ENCODE peak calls at places on chromosome X, in seven cellular contexts. P is GM20000, F is mesothelial cell of epicardium, T is CD14-positive monocyte, L is pancreas, D is A549, W is AG10803. Z is an unnamed sample.

GRCh38 chrX:152842772-152843338 is 12.0 kb downstream of the NSDHL start:
- DNase-seq in D (no peak), P (no peak), T (no peak), L (no peak), F (no peak), W (no peak), Z (no peak)

GRCh38 chrX:118049713-118050112 is 66.9 kb downstream of the KLHL13 start:
- DNase-seq in F (no peak), L (no peak), W (no peak), P (no peak), D (no peak), T (no peak), Z (no peak)

GRCh38 chrX:9278475-9279270 is 186.2 kb upstream of the TBL1X start:
- DNase-seq in D (no peak), F (no peak), L (no peak), W (peak; percentile 48), P (no peak), T (no peak), Z (no peak)

GRCh38 chrX:1185556-1185955 is 26.9 kb downstream of the CRLF2 start:
- DNase-seq in P (no peak), T (no peak), F (peak; percentile 6), D (no peak), W (no peak), L (no peak), Z (peak; percentile 13)

GRCh38 chrX:30982467-30982866 is 89.4 kb downstream of the FTHL17 start:
- DNase-seq in T (no peak), F (no peak), L (no peak), P (no peak), W (no peak), D (no peak), Z (no peak)

GRCh38 chrX:140439455-140439854 is 65.4 kb downstream of the SOX3 start:
- DNase-seq in D (no peak), W (no peak), L (peak; percentile 56), F (peak; percentile 67), T (no peak), P (no peak), Z (peak; percentile 77)

GRCh38 chrX:12383196-12383595 is 244.9 kb downstream of the FRMPD4 start:
- DNase-seq in T (no peak), W (no peak), L (no peak), D (peak; percentile 4), P (no peak), F (no peak), Z (no peak)

GRCh38 chrX:23857409-23857808 is 50.3 kb downstream of the APOO start:
- DNase-seq in D (no peak), P (no peak), T (no peak), L (no peak), W (no peak), F (no peak), Z (no peak)

GRCh38 chrX:146424422-146424821 is 385.1 kb upstream of the CXorf51B start:
- DNase-seq in L (no peak), D (no peak), W (no peak), F (no peak), T (no peak), P (no peak), Z (no peak)

GRCh38 chrX:108399427-108400165 is 38.6 kb downstream of the COL4A6 start:
- DNase-seq in W (peak; percentile 4), P (no peak), D (no peak), T (no peak), F (no peak), L (no peak), Z (no peak)

DNA sequence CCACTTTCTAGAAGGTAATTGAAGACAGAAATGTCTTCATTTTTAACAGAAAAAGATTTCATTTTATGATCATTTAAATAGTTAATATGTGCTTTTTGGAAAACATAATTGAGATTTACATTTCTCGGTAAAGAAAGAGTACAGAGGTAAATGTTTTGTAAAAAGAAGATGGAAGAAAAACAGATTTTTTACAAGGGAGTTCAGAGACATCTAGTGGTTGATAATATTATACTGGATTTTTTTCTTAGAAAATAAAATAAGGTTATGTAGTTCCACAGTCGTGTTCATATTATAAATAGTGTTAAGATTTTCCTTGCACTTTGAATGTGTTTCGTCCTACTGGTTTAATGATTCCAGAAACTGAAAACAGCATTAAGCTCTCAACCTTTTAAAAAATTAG is 60.6 kb downstream of the SMARCA1 start:
- DNase-seq in F (no peak), W (no peak), L (no peak), T (no peak), D (peak; percentile 5), P (no peak), Z (no peak)
- TF ChIP-seq CTCF in F (peak; percentile 32), W (no peak), L (no peak), T (no peak), D (peak; percentile 35), P (no peak), Z (peak; percentile 70)

DNA sequence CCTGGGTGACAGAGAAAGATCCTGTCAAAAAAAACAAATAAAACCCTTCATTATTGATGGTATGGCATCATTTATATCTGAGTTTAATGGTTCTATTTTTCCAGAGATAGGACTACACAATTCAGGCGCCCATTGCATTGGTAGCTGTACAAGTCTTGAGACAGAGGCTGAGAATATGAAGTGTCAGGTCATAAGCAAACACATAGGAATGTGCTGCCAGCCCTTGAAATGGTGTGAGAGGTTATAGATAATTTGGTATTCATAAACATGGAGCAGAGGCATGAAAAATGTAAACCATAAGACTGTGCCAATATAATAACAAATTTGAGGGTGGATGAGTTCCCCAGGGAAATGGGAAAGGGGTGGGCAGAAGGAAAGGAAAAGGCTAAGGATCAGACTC is 50.7 kb downstream of the MAOA start:
- DNase-seq in W (peak; percentile 3), F (no peak), L (no peak), P (no peak), T (no peak), D (no peak), Z (no peak)
- TF ChIP-seq CTCF in W (no peak), F (no peak), L (no peak), P (no peak), T (no peak), D (no peak), Z (no peak)

DNA sequence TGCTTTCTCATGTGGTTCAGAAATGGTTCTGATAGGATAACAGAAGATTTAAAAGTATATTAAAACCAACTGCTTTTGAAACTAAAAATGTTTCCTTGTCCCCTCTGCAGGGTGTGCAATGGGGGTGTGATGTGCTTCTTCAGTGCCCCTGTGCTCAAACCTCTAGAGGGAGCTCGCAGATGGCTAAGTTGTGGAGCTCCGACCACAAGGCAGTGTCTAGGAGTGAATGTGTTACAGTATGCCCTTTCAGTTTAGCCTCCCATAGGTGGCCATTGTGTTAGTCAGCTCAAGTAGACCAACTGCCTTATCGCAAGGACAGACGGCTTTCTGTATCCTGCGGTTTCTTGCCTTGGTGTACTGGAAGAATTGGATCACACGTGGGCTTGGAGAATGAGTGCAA is 130.5 kb downstream of the TENT5D start:
- DNase-seq in T (no peak), L (no peak), D (no peak), P (no peak), W (no peak), F (no peak), Z (no peak)
- TF ChIP-seq CTCF in T (no peak), L (no peak), D (no peak), P (no peak), W (no peak), F (no peak), Z (no peak)

GRCh38 chrX:131816551-131817136 is 206.5 kb upstream of the STK26 start:
- DNase-seq in D (no peak), F (no peak), L (no peak), T (peak; percentile 85), P (peak; percentile 14), W (peak; percentile 67), Z (no peak)
- TF ChIP-seq CTCF in D (peak; percentile 32), F (no peak), L (peak; percentile 23), T (peak; percentile 70), P (no peak), W (peak; percentile 35), Z (no peak)

GRCh38 chrX:105461013-105461412 is 240.5 kb upstream of the TEX13A start:
- DNase-seq in P (no peak), L (no peak), W (no peak), D (no peak), F (no peak), T (no peak), Z (no peak)
- TF ChIP-seq CTCF in P (no peak), L (no peak), W (no peak), D (no peak), F (no peak), T (no peak), Z (no peak)

GRCh38 chrX:13506574-13506973 is 62.8 kb upstream of the EGFL6 start:
- DNase-seq in T (no peak), P (peak; percentile 35), L (no peak), D (peak; percentile 31), W (peak; percentile 48), F (peak; percentile 41), Z (no peak)
- TF ChIP-seq CTCF in T (peak; percentile 78), P (no peak), L (peak; percentile 56), D (peak; percentile 84), W (peak; percentile 70), F (peak; percentile 77), Z (peak; percentile 88)

GRCh38 chrX:34341258-34341657 is 209.1 kb upstream of the FAM47A start:
- DNase-seq in W (no peak), P (no peak), F (no peak), T (no peak), L (no peak), D (no peak), Z (no peak)
- TF ChIP-seq CTCF in W (no peak), P (no peak), F (no peak), T (no peak), L (no peak), D (no peak), Z (peak; percentile 31)

GRCh38 chrX:42229533-42229932 is 306.2 kb upstream of the CASK start:
- DNase-seq in W (no peak), P (no peak), F (no peak), L (no peak), D (no peak), T (no peak), Z (no peak)
- TF ChIP-seq CTCF in W (no peak), P (no peak), F (no peak), L (no peak), D (no peak), T (no peak), Z (no peak)

DNA sequence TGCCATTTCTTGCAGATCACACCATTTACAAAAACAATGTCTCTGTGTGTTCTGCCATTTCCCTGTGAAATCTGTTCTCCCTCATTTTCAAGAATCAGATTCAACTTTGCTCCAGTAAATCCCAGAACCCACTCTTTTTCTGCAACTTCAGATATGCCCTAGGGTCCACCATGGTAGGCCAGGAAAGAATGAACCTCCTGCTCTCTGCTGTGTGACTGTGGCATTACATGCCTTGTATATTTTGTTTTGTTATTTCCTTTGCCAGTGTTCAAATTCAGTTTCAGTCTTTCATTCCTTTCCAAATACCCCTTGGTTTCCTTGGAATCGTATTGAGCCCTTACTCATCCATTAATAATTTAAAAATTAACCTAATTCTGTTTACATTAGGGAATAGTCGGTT is 290.2 kb upstream of the VCX start:
- DNase-seq in F (no peak), W (no peak), T (no peak), D (no peak), L (no peak), P (no peak), Z (no peak)
- TF ChIP-seq CTCF in F (no peak), W (peak; percentile 23), T (no peak), D (no peak), L (no peak), P (no peak), Z (peak; percentile 52)

GRCh38 chrX:154598656-154599055 is 13.7 kb downstream of the CTAG1A start:
- DNase-seq in T (no peak), P (no peak), L (no peak), D (no peak), W (no peak), F (no peak), Z (no peak)
- TF ChIP-seq CTCF in T (no peak), P (no peak), L (no peak), D (no peak), W (no peak), F (no peak), Z (no peak)